ENCODE peak calls at places on chromosome 22, in six cellular contexts. F, H, L, T, Z and B are unnamed samples. For H3K4me1, the result is how much of the 10 kb centered on the place peaks cover.

GRCh38 chr22:33537059-33537458 is 383.2 kb downstream of the LARGE1 start:
- DNase-seq in F (no peak), H (no peak), L (no peak), T (no peak), Z (no peak), B (no peak)

GRCh38 chr22:37428649-37429586 is 1.6 kb upstream of the ELFN2 start:
- DNase-seq in F (peak), H (peak), L (no peak), T (no peak), Z (peak), B (peak)

GRCh38 chr22:32830957-32831356 is 29.5 kb downstream of the TIMP3 start:
- DNase-seq in F (no peak), H (no peak), L (no peak), T (no peak), Z (no peak), B (no peak)

GRCh38 chr22:35315141-35315854 is 15.6 kb downstream of the TOM1 start:
- DNase-seq in F (no peak), H (no peak), L (peak), T (peak), Z (no peak), B (no peak)

GRCh38 chr22:29475550-29475949 is 4.5 kb upstream of the NEFH start:
- DNase-seq in F (no peak), H (no peak), L (no peak), T (no peak), Z (no peak), B (no peak)

GRCh38 chr22:19960491-19961200 is 19.0 kb upstream of the TXNRD2 start:
- DNase-seq in F (no peak), H (no peak), L (no peak), T (no peak), Z (no peak), B (no peak)

GRCh38 chr22:48496987-48497650 is 1330.6 kb downstream of the BRD1 start:
- DNase-seq in F (no peak), H (no peak), L (no peak), T (no peak), Z (peak), B (no peak)

GRCh38 chr22:47307326-47307725 is 544.9 kb downstream of the TBC1D22A start:
- DNase-seq in F (peak), H (peak), L (no peak), T (no peak), Z (no peak), B (no peak)

GRCh38 chr22:46629291-46629690 is 9.1 kb downstream of the GRAMD4 start:
- DNase-seq in F (no peak), H (no peak), L (no peak), T (no peak), Z (no peak), B (no peak)

GRCh38 chr22:24108073-24108472 is 73.2 kb upstream of the SUSD2 start:
- DNase-seq in F (no peak), H (no peak), L (no peak), T (no peak), Z (peak), B (no peak)

GRCh38 chr22:18970180-18970947 is 34.3 kb upstream of the PRODH start:
- DNase-seq in F (peak), H (peak), L (no peak), T (no peak), Z (peak), B (no peak)

GRCh38 chr22:32864596-32864995 is 63.1 kb downstream of the TIMP3 start:
- DNase-seq in F (no peak), H (no peak), L (no peak), T (no peak), Z (no peak), B (no peak)

GRCh38 chr22:46833228-46833627 is 70.8 kb downstream of the TBC1D22A start:
- DNase-seq in F (peak), H (peak), L (no peak), T (no peak), Z (peak), B (no peak)

GRCh38 chr22:25235547-25236290 is 16.3 kb downstream of the CRYBB2 start:
- DNase-seq in F (peak), H (peak), L (peak), T (peak), Z (peak), B (peak)

GRCh38 chr22:36819112-36819511 is 2.3 kb upstream of the PVALB start:
- DNase-seq in F (no peak), H (no peak), L (no peak), T (no peak), Z (peak), B (no peak)

GRCh38 chr22:23815781-23816551 is 22.8 kb downstream of the DERL3 start:
- DNase-seq in F (no peak), H (no peak), L (no peak), T (no peak), Z (no peak), B (no peak)

GRCh38 chr22:46592390-46592872 is 27.8 kb upstream of the GRAMD4 start:
- DNase-seq in F (no peak), H (peak), L (no peak), T (no peak), Z (no peak), B (no peak)

GRCh38 chr22:24060375-24060788 is 49.3 kb downstream of the CABIN1 start:
- DNase-seq in F (peak), H (peak), L (no peak), T (peak), Z (no peak), B (peak)

GRCh38 chr22:11629661-11630385 is 3898.2 kb upstream of the OR11H1 start:
- DNase-seq in F (no peak), H (no peak), L (no peak), T (no peak), Z (no peak), B (no peak)

GRCh38 chr22:46674367-46674781 is 54.2 kb downstream of the GRAMD4 start:
- DNase-seq in F (no peak), H (no peak), L (no peak), T (no peak), Z (no peak), B (peak)

GRCh38 chr22:36077261-36077660 is 48.6 kb upstream of the RBFOX2 start:
- DNase-seq in F (no peak), H (no peak), L (no peak), T (no peak), Z (no peak), B (no peak)

GRCh38 chr22:16917144-16918003 is 90.6 kb downstream of the GAB4 start:
- DNase-seq in F (peak), H (peak), L (peak), T (peak), Z (peak), B (peak)

GRCh38 chr22:48744967-48745841 is 1082.5 kb downstream of the BRD1 start:
- DNase-seq in F (no peak), H (no peak), L (peak), T (no peak), Z (no peak), B (peak)

GRCh38 chr22:19669570-19669969 is 44.7 kb upstream of the SEPTIN5 start:
- DNase-seq in F (no peak), H (no peak), L (no peak), T (no peak), Z (no peak), B (peak)

GRCh38 chr22:17205432-17205831 is 13.8 kb downstream of the ADA2 start:
- DNase-seq in F (no peak), H (peak), L (no peak), T (no peak), Z (no peak), B (no peak)

GRCh38 chr22:37187891-37188761 is at the start of gene C1QTNF6:
- DNase-seq in F (peak), H (peak), L (no peak), T (peak), Z (peak), B (no peak)

GRCh38 chr22:40668611-40669390 is 10.5 kb upstream of the MCHR1 start:
- DNase-seq in F (peak), H (peak), L (no peak), T (no peak), Z (peak), B (no peak)

GRCh38 chr22:46003271-46004091 is 26.5 kb upstream of the WNT7B start:
- DNase-seq in F (no peak), H (no peak), L (no peak), T (no peak), Z (no peak), B (no peak)

GRCh38 chr22:46460835-46461234 is 76.6 kb downstream of the CELSR1 start:
- DNase-seq in F (no peak), H (no peak), L (no peak), T (no peak), Z (no peak), B (no peak)

GRCh38 chr22:34917239-34917638 is 148.7 kb upstream of the ISX start:
- DNase-seq in F (no peak), H (no peak), L (no peak), T (no peak), Z (no peak), B (no peak)

GRCh38 chr22:38148252-38148651 is 33.4 kb downstream of the PLA2G6 start:
- DNase-seq in F (no peak), H (peak), L (no peak), T (no peak), Z (peak), B (no peak)

GRCh38 chr22:28829358-28830181 is 29.2 kb upstream of the XBP1 start:
- DNase-seq in F (peak), H (peak), L (peak), T (peak), Z (peak), B (peak)

GRCh38 chr22:36328635-36329216 is 59.0 kb downstream of the MYH9 start:
- DNase-seq in F (peak), H (peak), L (peak), T (peak), Z (no peak), B (peak)

GRCh38 chr22:36223504-36223903 is 15.8 kb downstream of the APOL2 start:
- DNase-seq in F (no peak), H (no peak), L (no peak), T (no peak), Z (no peak), B (no peak)

GRCh38 chr22:48091656-48092223 is 1329.3 kb downstream of the TBC1D22A start:
- DNase-seq in F (no peak), H (no peak), L (peak), T (no peak), Z (no peak), B (no peak)

GRCh38 chr22:23306926-23307325 is 126.6 kb downstream of the BCR start:
- DNase-seq in F (no peak), H (no peak), L (no peak), T (no peak), Z (no peak), B (no peak)

GRCh38 chr22:35380013-35380412 is 883 bp upstream of the HMOX1 start:
- DNase-seq in F (no peak), H (no peak), L (no peak), T (peak), Z (no peak), B (no peak)

GRCh38 chr22:30754521-30754920 is 59.8 kb downstream of the OSBP2 start:
- DNase-seq in F (no peak), H (no peak), L (no peak), T (no peak), Z (no peak), B (no peak)

GRCh38 chr22:30755760-30756124 is 61.1 kb downstream of the OSBP2 start:
- DNase-seq in F (no peak), H (no peak), L (no peak), T (no peak), Z (no peak), B (no peak)

GRCh38 chr22:30752771-30753170 is 58.1 kb downstream of the OSBP2 start:
- DNase-seq in F (no peak), H (no peak), L (no peak), T (no peak), Z (no peak), B (no peak)

GRCh38 chr22:30753701-30754100 is 59.0 kb downstream of the OSBP2 start:
- DNase-seq in F (no peak), H (no peak), L (no peak), T (no peak), Z (no peak), B (no peak)

GRCh38 chr22:30754971-30755759 is 60.5 kb downstream of the OSBP2 start:
- DNase-seq in F (peak), H (peak), L (no peak), T (peak), Z (peak), B (peak)
- TF ChIP-seq CTCF in F (peak), H (peak), L (peak), T (peak), Z (peak), B (peak)

GRCh38 chr22:27022741-27023373 is 365.5 kb downstream of the MIAT start:
- DNase-seq in F (no peak), H (no peak), L (no peak), T (no peak), Z (peak), B (no peak)
- H3K4me1 ChIP-seq in F (under half), H (under half), L (under half), T (under half), Z (under half), B (under half)

GRCh38 chr22:42939451-42939881 is 75.5 kb downstream of the PACSIN2 start:
- DNase-seq in F (peak), H (no peak), L (no peak), T (no peak), Z (peak), B (no peak)

GRCh38 chr22:42938976-42939375 is 76.0 kb downstream of the PACSIN2 start:
- DNase-seq in F (no peak), H (no peak), L (no peak), T (no peak), Z (no peak), B (no peak)

GRCh38 chr22:42942351-42942750 is 72.6 kb downstream of the PACSIN2 start:
- DNase-seq in F (no peak), H (no peak), L (no peak), T (no peak), Z (no peak), B (no peak)

GRCh38 chr22:42938449-42938848 is 76.5 kb downstream of the PACSIN2 start:
- DNase-seq in F (no peak), H (no peak), L (no peak), T (no peak), Z (no peak), B (no peak)

DNA sequence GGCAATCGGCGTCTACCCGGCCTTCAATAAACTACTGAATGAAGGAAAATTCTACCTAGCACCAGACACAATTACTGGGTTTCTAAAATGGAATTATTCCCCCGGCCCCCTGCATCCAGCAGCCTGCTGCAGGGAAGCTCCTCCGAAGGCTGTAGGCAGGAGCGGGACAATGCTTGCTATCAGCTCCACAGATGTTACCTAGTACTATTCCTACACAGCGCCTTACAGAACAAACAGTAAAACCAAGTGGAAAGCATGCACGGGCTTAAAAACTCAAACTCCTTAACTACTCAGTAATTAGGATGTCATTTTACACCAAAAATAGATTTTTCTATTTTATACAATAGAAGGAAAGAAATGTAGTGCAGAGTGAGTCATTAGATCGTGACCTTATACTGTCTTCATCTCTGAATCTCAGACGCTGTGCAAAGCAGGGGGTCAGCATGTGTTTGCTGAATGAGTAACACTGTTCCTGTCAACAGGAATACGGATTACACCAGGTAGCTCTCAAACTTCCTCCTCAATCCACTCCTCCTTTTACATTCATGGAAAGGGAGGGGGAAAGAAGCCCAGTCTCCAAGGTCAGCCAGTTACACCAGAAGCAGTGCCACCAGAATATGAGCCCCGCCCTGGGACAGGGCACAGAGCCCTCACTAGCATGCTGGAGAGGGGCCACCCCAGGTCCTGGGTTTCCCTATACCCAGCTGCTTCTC is 74.9 kb downstream of the PACSIN2 start:
- DNase-seq in F (peak), H (peak), L (no peak), T (peak), Z (no peak), B (no peak)
- H3K4me3 ChIP-seq in F (peak), H (no peak), L (no peak), T (no peak), Z (no peak), B (no peak)

DNA sequence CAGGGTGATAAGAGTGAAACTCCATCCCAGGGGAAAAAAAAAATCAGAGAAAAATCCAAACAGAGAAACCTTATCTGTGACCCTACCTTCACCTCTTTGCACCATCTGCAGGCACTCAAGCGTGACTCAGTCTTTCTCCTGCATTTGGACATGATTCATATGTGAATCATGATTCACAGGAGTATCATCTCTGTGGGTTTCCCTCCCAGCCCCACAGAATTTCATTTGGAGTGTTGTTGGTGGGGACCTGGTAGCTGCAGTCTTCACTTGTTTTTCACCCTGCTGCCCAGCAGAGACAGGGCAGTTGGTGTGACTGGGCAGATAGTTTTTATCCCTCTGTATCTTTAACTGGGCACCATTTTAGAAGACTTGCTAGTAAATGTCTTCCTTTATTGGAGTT is 75.7 kb downstream of the DEPDC5 start:
- DNase-seq in F (peak), H (peak), L (no peak), T (peak), Z (no peak), B (no peak)
- TF ChIP-seq CTCF in F (no peak), H (no peak), L (no peak), T (no peak), Z (no peak), B (no peak)

GRCh38 chr22:44666207-44666585 is 35.8 kb upstream of the PRR5 start:
- DNase-seq in F (no peak), H (no peak), L (no peak), T (no peak), Z (no peak), B (no peak)

GRCh38 chr22:44663256-44663999 is 38.6 kb upstream of the PRR5 start:
- DNase-seq in F (no peak), H (no peak), L (no peak), T (no peak), Z (no peak), B (no peak)

GRCh38 chr22:44665115-44665514 is 36.9 kb upstream of the PRR5 start:
- DNase-seq in F (no peak), H (peak), L (no peak), T (peak), Z (peak), B (no peak)

GRCh38 chr22:44661659-44662569 is 40.1 kb upstream of the PRR5 start:
- DNase-seq in F (no peak), H (no peak), L (no peak), T (no peak), Z (no peak), B (no peak)

DNA sequence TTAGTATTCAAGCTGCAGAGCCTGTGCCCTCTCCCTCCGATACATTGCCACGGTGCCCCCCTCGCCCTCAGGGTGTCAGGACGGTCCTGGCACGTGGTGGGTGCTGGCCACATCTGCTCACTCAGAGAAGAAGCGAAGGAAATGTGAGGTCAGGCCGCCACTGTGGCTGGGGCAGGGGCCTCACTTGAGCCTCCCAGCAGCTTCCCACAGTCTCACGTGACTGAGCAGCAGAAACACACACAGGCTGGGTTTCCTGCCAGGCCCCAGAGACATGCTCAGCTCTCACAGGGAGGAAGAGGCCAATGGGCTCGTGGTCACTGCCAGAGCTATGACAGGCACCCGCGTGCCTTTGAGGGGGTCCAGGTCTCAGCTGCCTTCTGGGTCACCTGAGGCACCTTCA is 37.9 kb upstream of the PRR5 start:
- DNase-seq in F (no peak), H (peak), L (no peak), T (peak), Z (no peak), B (peak)
- H3K4me1 ChIP-seq in F (under half), H (under half), L (under half), T (under half), Z (under half), B (under half)

GRCh38 chr22:49983148-49984042 is 22.8 kb downstream of the PIM3 start:
- DNase-seq in F (no peak), H (peak), L (peak), T (no peak), Z (peak), B (no peak)
- H3K4me3 ChIP-seq in F (peak), H (no peak), L (peak), T (peak), Z (peak), B (peak)

GRCh38 chr22:39327995-39328754 is 8.8 kb upstream of the RPL3 start:
- DNase-seq in F (no peak), H (no peak), L (no peak), T (no peak), Z (no peak), B (no peak)
- TF ChIP-seq CTCF in F (no peak), H (no peak), L (no peak), T (no peak), Z (no peak), B (no peak)

DNA sequence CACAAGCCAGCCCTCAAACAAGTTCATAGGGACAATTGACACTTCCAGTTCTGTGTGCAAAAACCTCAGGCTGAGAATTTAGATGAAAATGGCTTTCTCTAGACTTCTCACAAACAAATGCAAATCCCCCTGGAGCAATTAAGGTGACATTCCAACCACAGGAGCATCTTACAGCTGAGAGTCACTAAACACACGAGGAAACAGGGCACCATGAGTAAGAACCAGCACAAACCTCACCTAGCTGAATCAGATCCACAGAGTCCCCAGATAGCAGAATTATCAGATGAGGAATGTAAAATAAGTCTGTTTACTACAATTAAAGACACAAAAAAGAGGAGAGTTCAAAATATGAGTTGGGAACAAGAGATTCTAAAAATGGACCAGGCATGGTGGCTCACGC is 51.5 kb downstream of the RTL6 start:
- DNase-seq in F (no peak), H (no peak), L (no peak), T (no peak), Z (no peak), B (no peak)
- H3K4me1 ChIP-seq in F (under half), H (under half), L (under half), T (under half), Z (under half), B (under half)

GRCh38 chr22:21918466-21919185 is 34.0 kb downstream of the PPM1F start:
- DNase-seq in F (no peak), H (no peak), L (no peak), T (no peak), Z (no peak), B (no peak)

GRCh38 chr22:21917206-21917958 is 35.3 kb downstream of the PPM1F start:
- DNase-seq in F (no peak), H (peak), L (no peak), T (peak), Z (peak), B (peak)

GRCh38 chr22:21919526-21920307 is 32.9 kb downstream of the PPM1F start:
- DNase-seq in F (no peak), H (no peak), L (no peak), T (no peak), Z (no peak), B (no peak)

GRCh38 chr22:21916309-21916918 is 36.2 kb downstream of the PPM1F start:
- DNase-seq in F (no peak), H (no peak), L (no peak), T (no peak), Z (no peak), B (no peak)

GRCh38 chr22:21917959-21918261 is 34.7 kb downstream of the PPM1F start:
- DNase-seq in F (no peak), H (no peak), L (no peak), T (no peak), Z (no peak), B (no peak)
- H3K4me3 ChIP-seq in F (no peak), H (no peak), L (no peak), T (no peak), Z (no peak), B (no peak)